ENCODE peak calls at places on chromosome 22, in seven cellular contexts. V is GM12865; N is PC-3; D is esophagus muscularis mucosa; K is CD8-positive, alpha-beta T cell; R is breast epithelium; C is DND-41. E is an unnamed sample.

GRCh38 chr22:36160499-36160942 is at the start of gene APOL3:
- DNase-seq in V (peak; percentile 80), N (peak; percentile 29), D (peak; percentile 95), K (peak; percentile 48), R (no peak), C (peak; percentile 81), E (peak; percentile 41)

GRCh38 chr22:29032584-29032983 is 29.0 kb downstream of the C22orf31 start:
- DNase-seq in V (no peak), N (peak; percentile 28), D (no peak), K (no peak), R (no peak), C (no peak), E (no peak)

GRCh38 chr22:26321469-26321913 is 107.6 kb upstream of the ASPHD2 start:
- DNase-seq in V (no peak), N (peak; percentile 31), D (no peak), K (no peak), R (no peak), C (no peak), E (no peak)

GRCh38 chr22:42635531-42635930 is 4.9 kb downstream of the ATP5MGL start:
- DNase-seq in V (no peak), N (peak; percentile 76), D (no peak), K (no peak), R (no peak), C (no peak), E (no peak)

GRCh38 chr22:45889093-45889538 is 87.8 kb downstream of the WNT7B start:
- DNase-seq in V (no peak), N (no peak), D (no peak), K (no peak), R (no peak), C (no peak), E (no peak)

GRCh38 chr22:31496735-31497146 is 405 bp downstream of the SFI1 start:
- DNase-seq in V (no peak), N (no peak), D (no peak), K (peak; percentile 40), R (no peak), C (peak; percentile 55), E (no peak)

GRCh38 chr22:32804036-32804435 is 2.5 kb downstream of the TIMP3 start:
- DNase-seq in V (no peak), N (no peak), D (no peak), K (no peak), R (no peak), C (no peak), E (no peak)

GRCh38 chr22:32830473-32830872 is 29.0 kb downstream of the TIMP3 start:
- DNase-seq in V (no peak), N (no peak), D (no peak), K (no peak), R (peak; percentile 62), C (no peak), E (no peak)

GRCh38 chr22:39148727-39149535 is 3.5 kb downstream of the CBX7 start:
- DNase-seq in V (peak; percentile 92), N (no peak), D (no peak), K (peak; percentile 72), R (no peak), C (peak; percentile 41), E (no peak)

GRCh38 chr22:40491990-40492631 is 121.7 kb downstream of the SGSM3 start:
- DNase-seq in V (peak; percentile 92), N (no peak), D (no peak), K (no peak), R (no peak), C (no peak), E (no peak)

GRCh38 chr22:37581534-37581933 is 1.6 kb upstream of the LGALS2 start:
- DNase-seq in V (no peak), N (peak; percentile 54), D (no peak), K (no peak), R (no peak), C (no peak), E (no peak)

GRCh38 chr22:48793949-48794348 is 1033.7 kb downstream of the BRD1 start:
- DNase-seq in V (no peak), N (no peak), D (peak; percentile 45), K (no peak), R (no peak), C (no peak), E (no peak)

GRCh38 chr22:38437416-38437815 is 17.6 kb downstream of the KCNJ4 start:
- DNase-seq in V (no peak), N (no peak), D (no peak), K (no peak), R (no peak), C (no peak), E (no peak)

GRCh38 chr22:26674211-26675190 is 17.1 kb downstream of the MIAT start:
- DNase-seq in V (peak; percentile 81), N (no peak), D (no peak), K (no peak), R (no peak), C (peak; percentile 44), E (no peak)

GRCh38 chr22:22019659-22020424 is 37.3 kb upstream of the TOP3B start:
- DNase-seq in V (no peak), N (no peak), D (no peak), K (no peak), R (no peak), C (no peak), E (no peak)

GRCh38 chr22:37616205-37617083 is 7.8 kb downstream of the GGA1 start:
- DNase-seq in V (no peak), N (no peak), D (no peak), K (no peak), R (no peak), C (no peak), E (no peak)

GRCh38 chr22:32482708-32483107 is 8.1 kb downstream of the FBXO7 start:
- DNase-seq in V (peak; percentile 56), N (peak; percentile 25), D (no peak), K (no peak), R (no peak), C (no peak), E (no peak)

GRCh38 chr22:31944700-31945477 is 554 bp downstream of the YWHAH start:
- DNase-seq in V (peak; percentile 22), N (peak; percentile 17), D (no peak), K (peak; percentile 26), R (no peak), C (peak; percentile 70), E (no peak)

GRCh38 chr22:37137903-37138665 is 11.6 kb downstream of the IL2RB start:
- DNase-seq in V (no peak), N (no peak), D (no peak), K (no peak), R (no peak), C (no peak), E (no peak)

GRCh38 chr22:23418159-23418788 is 161.8 kb downstream of the IGLL1 start:
- DNase-seq in V (no peak), N (no peak), D (no peak), K (no peak), R (no peak), C (no peak), E (no peak)

GRCh38 chr22:35835267-35835997 is 117.8 kb downstream of the APOL5 start:
- DNase-seq in V (no peak), N (peak; percentile 54), D (no peak), K (no peak), R (no peak), C (no peak), E (no peak)

GRCh38 chr22:40421941-40422340 is 51.5 kb downstream of the SGSM3 start:
- DNase-seq in V (no peak), N (no peak), D (no peak), K (no peak), R (peak; percentile 10), C (no peak), E (no peak)

GRCh38 chr22:28802595-28803087 is 2.3 kb upstream of the XBP1 start:
- DNase-seq in V (no peak), N (no peak), D (no peak), K (no peak), R (no peak), C (peak; percentile 63), E (no peak)

GRCh38 chr22:42716649-42717127 is 4.0 kb downstream of the A4GALT start:
- DNase-seq in V (peak; percentile 83), N (no peak), D (no peak), K (no peak), R (no peak), C (no peak), E (no peak)

GRCh38 chr22:23531966-23532735 is 47.9 kb downstream of the IGLL1 start:
- DNase-seq in V (no peak), N (no peak), D (no peak), K (no peak), R (no peak), C (no peak), E (no peak)

GRCh38 chr22:19989725-19990067 is 26.9 kb downstream of the ARVCF start:
- DNase-seq in V (no peak), N (no peak), D (no peak), K (no peak), R (no peak), C (no peak), E (no peak)
- TF ChIP-seq CTCF in V (no peak), N (no peak), D (no peak), K (no peak), R (no peak), C (no peak), E (no peak)

GRCh38 chr22:27775698-27776409 is 25.7 kb downstream of the MN1 start:
- DNase-seq in V (no peak), N (no peak), D (no peak), K (no peak), R (no peak), C (no peak), E (no peak)
- H3K4me3 ChIP-seq in V (no peak overlapping the region), N (no peak overlapping the region), D (peak overlapping the region; percentile 21), K (no peak overlapping the region), R (no peak overlapping the region), C (no peak overlapping the region), E (no peak overlapping the region)

GRCh38 chr22:25174888-25175411 is 24.7 kb upstream of the CRYBB3 start:
- DNase-seq in V (no peak), N (no peak), D (no peak), K (no peak), R (no peak), C (no peak), E (no peak)

GRCh38 chr22:25170426-25170980 is 29.2 kb upstream of the CRYBB3 start:
- DNase-seq in V (no peak), N (no peak), D (no peak), K (no peak), R (no peak), C (no peak), E (no peak)

GRCh38 chr22:25174156-25174887 is 25.3 kb upstream of the CRYBB3 start:
- DNase-seq in V (no peak), N (no peak), D (no peak), K (no peak), R (no peak), C (no peak), E (no peak)

GRCh38 chr22:25169278-25170031 is 30.2 kb upstream of the CRYBB3 start:
- DNase-seq in V (no peak), N (peak; percentile 8), D (no peak), K (no peak), R (no peak), C (no peak), E (no peak)

DNA sequence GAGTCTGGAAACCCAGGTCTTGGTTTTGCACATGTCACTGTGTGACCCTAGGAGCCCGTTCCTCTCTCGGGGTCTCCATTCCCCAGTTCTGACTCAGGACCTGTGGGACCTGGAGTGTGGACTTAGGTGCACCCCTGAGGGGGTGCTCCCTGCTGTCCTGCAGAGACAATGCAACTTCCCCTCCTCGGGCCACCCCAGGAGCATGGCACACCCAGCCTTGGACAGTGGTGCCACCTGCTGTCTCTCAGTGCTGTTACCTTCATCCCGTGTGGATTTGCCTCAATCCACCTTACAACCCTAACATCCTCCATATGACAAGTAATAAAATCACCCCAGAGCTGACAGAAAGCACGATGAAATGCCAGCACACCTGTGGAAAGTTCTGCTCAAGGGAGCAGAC is 27.5 kb upstream of the CRYBB3 start:
- DNase-seq in V (peak; percentile 27), N (peak; percentile 34), D (no peak), K (peak; percentile 28), R (no peak), C (no peak), E (no peak)
- TF ChIP-seq CTCF in V (peak; percentile 40), N (peak; percentile 64), D (peak; percentile 52), K (peak; percentile 14), R (no peak), C (peak; percentile 37), E (peak; percentile 8)

GRCh38 chr22:50675553-50676199 is 3.1 kb downstream of the SHANK3 start:
- DNase-seq in V (no peak), N (no peak), D (no peak), K (no peak), R (no peak), C (no peak), E (no peak)
- H3K4me3 ChIP-seq in V (no peak overlapping the region), N (peak overlapping the region; percentile 71), D (peak overlapping the region; percentile 49), K (no peak overlapping the region), R (peak overlapping the region; percentile 69), C (no peak overlapping the region), E (no peak overlapping the region)